ENCODE peak calls at places on chromosome 5, in four cellular contexts. I is neural progenitor cell, H is tibial nerve, K is IMR-90. W is an unnamed sample. For H3K36me3 and H3K27me3, the result is how much of the 10 kb centered on the place peaks cover.

GRCh38 chr5:88889165-88890069 is 6.4 kb upstream of the MEF2C start:
- DNase-seq in I (peak), H (peak), K (peak), W (peak)

GRCh38 chr5:115983519-115983918 is 21.2 kb downstream of the LVRN start:
- DNase-seq in H (no peak), I (no peak), K (no peak), W (no peak)

GRCh38 chr5:42894057-42894456 is 82.4 kb upstream of the SELENOP start:
- DNase-seq in I (peak), K (no peak), H (no peak), W (peak)

GRCh38 chr5:35046754-35047153 is 995 bp downstream of the AGXT2 start:
- DNase-seq in I (no peak), K (peak), H (no peak), W (peak)

GRCh38 chr5:72231989-72232703 is 87.9 kb downstream of the MRPS27 start:
- DNase-seq in K (no peak), I (no peak), H (no peak), W (no peak)

GRCh38 chr5:111223790-111224560 is at the start of gene CAMK4:
- DNase-seq in K (peak), I (peak), H (peak), W (peak)

GRCh38 chr5:122882836-122883235 is 37.4 kb downstream of the SNX24 start:
- DNase-seq in K (peak), I (no peak), H (no peak), W (peak)

GRCh38 chr5:103232393-103232999 is 26.1 kb upstream of the MACIR start:
- DNase-seq in I (no peak), K (peak), H (no peak), W (no peak)

GRCh38 chr5:79241535-79241979 is 5.6 kb downstream of the JMY start:
- DNase-seq in K (peak), H (no peak), I (no peak), W (no peak)

GRCh38 chr5:137036630-137037029 is 462.5 kb downstream of the SPOCK1 start:
- DNase-seq in H (no peak), K (no peak), I (peak), W (no peak)

GRCh38 chr5:140840978-140841962 is at the start of gene PCDHA8:
- DNase-seq in I (peak), H (no peak), K (no peak), W (no peak)

GRCh38 chr5:127925916-127926315 is 157.7 kb upstream of the SLC12A2 start:
- DNase-seq in K (no peak), H (no peak), I (no peak), W (no peak)

GRCh38 chr5:146799235-146800015 is 79.1 kb downstream of the PPP2R2B start:
- DNase-seq in K (no peak), I (no peak), H (no peak), W (no peak)

GRCh38 chr5:14600846-14601245 is 19.3 kb downstream of the OTULINL start:
- DNase-seq in I (no peak), K (no peak), H (no peak), W (no peak)

GRCh38 chr5:126234563-126235195 is 188.5 kb upstream of the GRAMD2B start:
- DNase-seq in I (peak), K (peak), H (no peak), W (peak)

GRCh38 chr5:133806847-133807246 is 161.6 kb downstream of the C5orf15 start:
- DNase-seq in H (no peak), K (no peak), I (no peak), W (no peak)

GRCh38 chr5:123611407-123611709 is 99.4 kb downstream of the CSNK1G3 start:
- DNase-seq in K (no peak), H (no peak), I (no peak), W (no peak)

GRCh38 chr5:44638286-44638869 is 170.4 kb upstream of the MRPS30 start:
- DNase-seq in K (no peak), I (peak), H (no peak), W (no peak)

GRCh38 chr5:4862500-4862899 is 277.6 kb upstream of the ADAMTS16 start:
- DNase-seq in H (no peak), K (peak), I (peak), W (no peak)

GRCh38 chr5:67805666-67806348 is 409.7 kb upstream of the PIK3R1 start:
- DNase-seq in I (peak), H (no peak), K (no peak), W (no peak)

GRCh38 chr5:138926688-138927448 is 51.7 kb upstream of the LRRTM2 start:
- DNase-seq in H (no peak), K (no peak), I (no peak), W (no peak)
- H3K36me3 ChIP-seq in H (under half), K (half or more), I (under half), W (half or more)

DNA sequence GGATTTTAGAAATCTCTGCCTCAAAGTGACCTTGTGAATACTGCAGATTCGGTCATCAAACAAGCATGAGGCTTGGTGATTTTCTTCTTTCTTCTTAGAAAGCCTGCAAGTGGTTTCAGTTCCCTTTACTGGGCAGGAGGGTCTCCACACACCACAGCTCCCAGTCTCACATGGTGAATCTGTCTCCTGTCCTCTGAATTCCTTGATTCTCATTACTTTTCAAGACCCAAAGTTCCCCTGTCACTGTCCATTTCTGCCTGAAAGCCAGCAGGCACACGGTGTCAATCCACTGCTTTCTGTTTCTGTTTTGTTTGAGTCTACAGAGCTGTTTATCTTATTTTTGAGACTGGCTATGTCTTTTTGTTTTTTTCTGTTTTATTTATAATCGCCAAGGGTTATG is 14.2 kb downstream of the HSPB3 start:
- DNase-seq in K (peak), I (no peak), H (no peak), W (no peak)
- H3K4me3 ChIP-seq in K (peak), I (no peak), H (no peak), W (peak)

DNA sequence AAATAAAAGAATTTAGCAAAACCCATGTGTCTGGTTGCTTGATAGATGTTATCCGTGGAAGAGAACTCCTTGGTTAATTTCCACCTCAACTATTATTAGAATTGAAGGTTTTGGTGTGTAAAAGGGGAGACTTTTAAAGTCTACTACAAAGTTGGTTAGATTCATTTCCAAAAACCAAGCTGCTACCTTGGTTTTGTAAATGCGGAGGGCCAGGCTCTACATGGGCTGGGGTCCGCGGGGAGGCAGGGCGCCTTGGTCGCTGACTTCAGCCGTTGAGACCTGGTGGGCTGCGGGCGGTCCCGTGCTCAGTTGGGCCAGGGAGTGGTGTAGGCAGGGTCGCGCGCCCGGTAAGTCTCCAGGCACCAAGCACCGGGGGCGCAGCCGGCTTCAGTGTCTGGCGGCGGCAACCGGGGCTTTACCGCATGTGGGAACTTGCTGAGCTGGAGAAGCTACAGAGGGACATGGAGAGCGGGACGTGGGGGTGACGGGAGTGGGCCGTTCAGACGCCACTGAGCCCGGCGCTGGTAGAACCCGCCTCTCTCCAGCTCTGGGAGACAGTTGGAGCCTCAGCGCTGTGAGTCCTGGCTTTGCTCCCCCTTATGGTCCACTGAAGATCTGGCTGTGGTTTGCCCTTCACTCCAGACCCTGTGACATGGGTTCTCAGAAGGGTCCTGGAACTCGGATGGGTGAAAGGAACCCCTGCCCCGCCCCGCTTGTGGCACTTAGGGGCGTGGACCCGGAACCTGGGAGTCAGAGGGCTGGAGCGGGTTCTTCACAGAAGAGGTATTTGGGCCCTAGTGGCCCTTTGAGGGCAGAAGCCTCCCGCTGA is 11.8 kb downstream of the NR2F1 start:
- DNase-seq in K (no peak), I (peak), H (no peak), W (no peak)
- H3K27me3 ChIP-seq in K (under half), I (half or more), H (under half), W (under half)

DNA sequence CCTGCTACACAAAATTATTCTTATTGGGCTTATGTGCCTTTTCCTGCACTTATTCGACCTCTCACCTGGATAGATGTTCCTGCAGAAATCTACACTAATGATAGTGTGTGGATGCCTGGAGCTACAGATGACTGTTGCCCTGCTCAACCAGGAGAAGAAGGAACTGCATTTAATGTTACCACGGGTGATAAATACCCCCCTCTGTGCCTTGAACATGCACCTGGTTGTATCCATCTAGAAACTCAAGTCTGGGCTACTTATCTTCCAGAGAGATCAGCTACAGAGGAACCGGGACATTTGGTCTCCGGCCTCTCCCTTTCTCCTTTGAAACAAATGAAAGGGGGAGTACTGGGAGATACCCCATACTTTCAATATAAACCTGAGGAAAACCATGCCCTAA is 54.5 kb downstream of the SH3PXD2B start:
- DNase-seq in H (no peak), I (no peak), K (no peak), W (no peak)
- H3K36me3 ChIP-seq in H (under half), I (under half), K (under half), W (under half)

W was measured in MG63.